ENCODE peak calls at places on chromosome 10, in six cellular contexts. J, R, O, Y, A and B are unnamed samples.

GRCh38 chr10:118808601-118809371 is 54.0 kb upstream of the CACUL1 start:
- DNase-seq in R (no peak), Y (no peak), A (no peak), O (no peak), J (no peak), B (no peak)

GRCh38 chr10:24238527-24239247 is 29.7 kb downstream of the KIAA1217 start:
- DNase-seq in R (no peak), J (no peak), Y (no peak), O (no peak), A (no peak), B (peak; percentile 85)

GRCh38 chr10:26483554-26483953 is 45.4 kb downstream of the APBB1IP start:
- DNase-seq in A (no peak), R (no peak), Y (no peak), J (no peak), O (no peak), B (no peak)

GRCh38 chr10:114761205-114762193 is 60.1 kb upstream of the FHIP2A start:
- DNase-seq in O (no peak), J (no peak), A (no peak), R (no peak), Y (no peak), B (no peak)

GRCh38 chr10:42934351-42934811 is 142.5 kb upstream of the RET start:
- DNase-seq in O (no peak), A (no peak), J (no peak), R (no peak), Y (no peak), B (no peak)

GRCh38 chr10:17161788-17162187 is 32.2 kb upstream of the CUBN start:
- DNase-seq in A (no peak), J (no peak), Y (no peak), O (no peak), R (no peak), B (no peak)

GRCh38 chr10:28367865-28368541 is 65.1 kb upstream of the MPP7 start:
- DNase-seq in J (no peak), A (no peak), R (no peak), O (no peak), Y (no peak), B (no peak)

GRCh38 chr10:16765532-16766365 is 51.5 kb downstream of the RSU1 start:
- DNase-seq in R (no peak), J (no peak), O (no peak), Y (no peak), A (no peak), B (peak; percentile 78)

GRCh38 chr10:66819691-66820090 is 106.1 kb upstream of the LRRTM3 start:
- DNase-seq in O (no peak), J (no peak), A (no peak), R (no peak), Y (no peak), B (no peak)

GRCh38 chr10:116723428-116724281 is 18.7 kb downstream of the HSPA12A start:
- DNase-seq in O (no peak), Y (no peak), J (no peak), A (no peak), R (no peak), B (no peak)

GRCh38 chr10:44253769-44254462 is 131.0 kb downstream of the CXCL12 start:
- DNase-seq in J (peak; percentile 94), A (no peak), O (no peak), R (no peak), Y (peak; percentile 87), B (no peak)

GRCh38 chr10:111233439-111233838 is 156.6 kb downstream of the ADRA2A start:
- DNase-seq in J (no peak), Y (peak; percentile 2), R (peak; percentile 15), O (no peak), A (no peak), B (peak; percentile 11)

GRCh38 chr10:117221156-117221711 is 19.7 kb upstream of the SLC18A2 start:
- DNase-seq in A (peak; percentile 59), O (peak; percentile 91), J (peak; percentile 1), Y (no peak), R (no peak), B (peak; percentile 73)

GRCh38 chr10:108375691-108376090 is 1211.2 kb upstream of the SORCS1 start:
- DNase-seq in R (no peak), Y (no peak), J (no peak), A (no peak), O (no peak), B (no peak)

GRCh38 chr10:129725482-129725881 is 238.6 kb downstream of the EBF3 start:
- DNase-seq in Y (no peak), R (no peak), J (no peak), A (no peak), O (no peak), B (no peak)

GRCh38 chr10:100723180-100723579 is 22.2 kb upstream of the PAX2 start:
- DNase-seq in R (no peak), Y (no peak), O (no peak), A (no peak), J (no peak), B (no peak)

GRCh38 chr10:51159841-51160240 is 85.6 kb downstream of the PRKG1 start:
- DNase-seq in J (peak; percentile 79), O (no peak), Y (no peak), R (no peak), A (no peak), B (no peak)

GRCh38 chr10:16828731-16829175 is 11.5 kb upstream of the RSU1 start:
- DNase-seq in R (no peak), J (peak; percentile 83), O (no peak), A (no peak), Y (peak; percentile 71), B (no peak)

GRCh38 chr10:58796242-58796641 is 283.6 kb downstream of the BICC1 start:
- DNase-seq in Y (no peak), R (no peak), A (no peak), O (peak; percentile 30), J (no peak), B (peak; percentile 31)

GRCh38 chr10:23693398-23693797 is 254.5 kb downstream of the OTUD1 start:
- DNase-seq in Y (no peak), O (peak; percentile 76), J (no peak), A (peak; percentile 75), R (no peak), B (peak; percentile 65)

GRCh38 chr10:114754445-114755320 is 66.9 kb upstream of the FHIP2A start:
- DNase-seq in Y (peak; percentile 18), O (no peak), J (peak; percentile 68), R (no peak), A (no peak), B (peak; percentile 74)

GRCh38 chr10:125283191-125283590 is 122.8 kb upstream of the CTBP2 start:
- DNase-seq in J (no peak), R (peak; percentile 21), O (peak; percentile 55), A (no peak), Y (no peak), B (peak; percentile 50)

GRCh38 chr10:62011558-62011957 is 110.1 kb downstream of the ARID5B start:
- DNase-seq in O (no peak), J (no peak), A (no peak), R (no peak), Y (no peak), B (no peak)

GRCh38 chr10:128070161-128070560 is 56.1 kb downstream of the MKI67 start:
- DNase-seq in J (no peak), O (no peak), R (no peak), Y (no peak), A (no peak), B (no peak)

GRCh38 chr10:118214751-118215150 is 127.4 kb downstream of the FAM204A start:
- DNase-seq in Y (no peak), R (no peak), A (no peak), O (no peak), J (no peak), B (no peak)

GRCh38 chr10:30432631-30433285 is 1.2 kb upstream of the MAP3K8 start:
- DNase-seq in R (no peak), O (peak; percentile 35), A (no peak), Y (no peak), J (no peak), B (no peak)

GRCh38 chr10:78432582-78432981 is 398.9 kb downstream of the RPS24 start:
- DNase-seq in A (no peak), J (no peak), Y (no peak), O (no peak), R (no peak), B (peak; percentile 45)
- H3K4ac ChIP-seq in A (no peak overlapping the region), J (no peak overlapping the region), Y (no peak overlapping the region), O (no peak overlapping the region), R (no peak overlapping the region), B (peak overlapping the region; percentile 17)

DNA sequence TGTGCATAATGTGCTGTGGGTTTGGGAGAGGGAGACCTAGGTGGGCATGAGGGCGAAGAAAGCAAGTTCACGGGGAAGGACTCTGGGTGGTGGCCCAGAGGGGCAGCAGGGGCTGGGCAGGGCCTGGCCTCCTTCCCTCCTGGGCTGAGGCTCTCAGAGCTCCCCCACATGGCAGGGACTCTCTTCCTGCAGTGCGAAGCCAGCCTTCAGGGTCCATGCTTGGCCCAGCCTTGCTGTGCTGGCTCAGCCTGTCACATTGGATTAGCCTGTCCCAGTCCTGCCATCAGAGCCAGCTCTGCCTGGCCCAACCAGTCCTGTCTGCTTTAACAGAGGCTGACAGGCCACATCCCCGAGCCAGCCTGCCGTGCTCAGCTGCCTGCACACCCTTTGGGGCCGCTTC is 20.4 kb upstream of the ZNF488 start:
- DNase-seq in Y (no peak), O (peak; percentile 53), R (no peak), A (no peak), J (no peak), B (peak; percentile 57)
- H2BK15ac ChIP-seq in Y (no peak overlapping the region), O (no peak overlapping the region), R (peak overlapping the region; percentile 65), A (no peak overlapping the region), J (peak overlapping the region; percentile 60), B (no peak overlapping the region)

DNA sequence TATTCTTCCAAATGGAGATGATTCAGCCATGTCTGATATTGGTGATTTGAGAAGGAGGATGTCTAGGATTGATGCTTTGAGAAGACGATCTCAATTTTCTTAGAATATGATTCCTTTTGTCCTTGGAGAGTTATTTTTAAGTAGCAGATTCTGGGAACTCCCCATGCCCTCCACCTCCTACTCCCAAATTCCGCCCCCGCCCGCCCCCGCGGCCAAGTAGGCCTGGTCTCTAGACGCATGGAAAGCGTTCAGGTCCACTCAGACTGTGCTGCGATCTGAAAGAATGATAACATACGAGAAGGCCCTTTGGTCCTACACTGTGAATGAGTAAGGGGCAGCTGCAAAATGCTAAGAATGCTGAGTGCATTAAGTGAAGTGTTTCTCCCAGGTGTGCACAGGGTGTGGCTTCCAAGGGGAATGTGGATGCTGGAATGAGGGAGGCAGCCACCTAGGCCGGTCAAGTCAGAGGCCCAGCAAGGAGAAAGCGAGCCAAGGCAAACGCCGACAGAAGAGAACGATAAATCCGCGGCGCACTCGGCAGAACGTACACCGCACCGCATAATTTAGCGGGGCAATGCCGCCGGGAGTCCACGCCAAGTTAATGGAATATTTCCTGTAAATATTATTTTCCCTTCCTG is 142.3 kb downstream of the PRPF18 start:
- DNase-seq in R (no peak), Y (no peak), O (no peak), A (no peak), J (no peak), B (peak; percentile 11)
- H3K4ac ChIP-seq in R (no peak overlapping the region), Y (no peak overlapping the region), O (no peak overlapping the region), A (no peak overlapping the region), J (no peak overlapping the region), B (no peak overlapping the region)

GRCh38 chr10:132555648-132556575 is 18.3 kb downstream of the INPP5A start:
- DNase-seq in J (no peak), A (no peak), Y (no peak), O (no peak), R (no peak), B (no peak)

GRCh38 chr10:132558516-132559413 is 21.2 kb downstream of the INPP5A start:
- DNase-seq in O (no peak), R (no peak), Y (no peak), J (no peak), A (no peak), B (no peak)

GRCh38 chr10:132556994-132557441 is 19.4 kb downstream of the INPP5A start:
- DNase-seq in O (no peak), A (no peak), R (no peak), Y (no peak), J (no peak), B (no peak)

GRCh38 chr10:132559538-132559937 is 22.0 kb downstream of the INPP5A start:
- DNase-seq in J (no peak), Y (no peak), O (no peak), R (no peak), A (no peak), B (no peak)

GRCh38 chr10:132557696-132558515 is 20.3 kb downstream of the INPP5A start:
- DNase-seq in Y (no peak), R (no peak), J (no peak), A (no peak), O (no peak), B (no peak)
- H2BK15ac ChIP-seq in Y (no peak overlapping the region), R (no peak overlapping the region), J (no peak overlapping the region), A (no peak overlapping the region), O (no peak overlapping the region), B (no peak overlapping the region)